ENCODE peak calls at places on chromosome 14, in eight cellular contexts. H is AG08395; T is NCI-H345; X is stimulated activated CD8-positive, alpha-beta memory T cell treated with anti-CD3 and anti-CD28 coated beads, Interleukin-15, amount 100 ng/mL, for 1 hour; Z is T-cell; K is left kidney; S is AG09319; N is HT-29. P is an unnamed sample.

GRCh38 chr14:50000215-50001145 is 107.6 kb downstream of the ARF6 start:
- DNase-seq in S (peak), K (peak), X (peak), T (peak), H (peak), Z (peak), N (peak), P (peak)

GRCh38 chr14:33525626-33526025 is 425.2 kb downstream of the EGLN3 start:
- DNase-seq in T (no peak), N (no peak), H (no peak), Z (no peak), S (no peak), K (no peak), X (no peak), P (no peak)

GRCh38 chr14:76844223-76844622 is 18.0 kb downstream of the LRRC74A start:
- DNase-seq in S (no peak), N (peak), X (peak), H (no peak), Z (peak), K (peak), T (no peak), P (no peak)

GRCh38 chr14:70999117-70999516 is 91.9 kb downstream of the PCNX1 start:
- DNase-seq in Z (no peak), H (no peak), X (no peak), N (no peak), T (no peak), K (no peak), S (no peak), P (no peak)

GRCh38 chr14:59358105-59358504 is 107.1 kb downstream of the GPR135 start:
- DNase-seq in X (no peak), H (peak), N (peak), S (peak), T (no peak), K (no peak), Z (no peak), P (no peak)

GRCh38 chr14:64763801-64764511 is 59.7 kb downstream of the PLEKHG3 start:
- DNase-seq in K (peak), H (peak), N (no peak), S (no peak), T (peak), Z (no peak), X (no peak), P (no peak)

GRCh38 chr14:81550001-81550642 is 16.5 kb upstream of the SEL1L start:
- DNase-seq in K (peak), Z (no peak), H (no peak), X (no peak), S (no peak), N (no peak), T (no peak), P (peak)

GRCh38 chr14:88168498-88169165 is 154.4 kb downstream of the KCNK10 start:
- DNase-seq in X (peak), S (no peak), Z (peak), H (peak), N (peak), K (peak), T (peak), P (peak)

GRCh38 chr14:29937116-29937515 is 9.5 kb upstream of the PRKD1 start:
- DNase-seq in H (peak), N (no peak), K (no peak), X (no peak), Z (no peak), S (no peak), T (no peak), P (no peak)

GRCh38 chr14:77375973-77376372 is 921 bp downstream of the TMED8 start:
- DNase-seq in K (peak), T (no peak), S (no peak), X (no peak), Z (no peak), N (no peak), H (no peak), P (no peak)

GRCh38 chr14:76613616-76614015 is 147.7 kb upstream of the VASH1 start:
- DNase-seq in S (no peak), Z (no peak), H (no peak), T (no peak), K (no peak), X (no peak), N (no peak), P (no peak)

P was measured in GM13977.